ENCODE peak calls at places on chromosomes 5 and 9, in nine cellular contexts. G is GM23338, D is HepG2, A is GM23248, H is fibroblast of pulmonary artery, Z is endothelial cell of umbilical vein, I is heart right ventricle, X is A549, K is transverse colon. F is an unnamed sample.

GRCh38 chr5:65035212-65036206 is 266.8 kb downstream of the CWC27 start:
- DNase-seq in K (peak; percentile 88), A (peak; percentile 97), G (peak; percentile 95), X (peak; percentile 91), I (peak; percentile 91), Z (peak; percentile 95), D (peak; percentile 68), H (peak; percentile 96), F (peak; percentile 91)

GRCh38 chr9:134319306-134320194 is 6.7 kb upstream of the RXRA start:
- DNase-seq in Z (no peak), X (no peak), K (no peak), A (no peak), G (no peak), I (peak; percentile 10), D (no peak), H (no peak), F (no peak)

GRCh38 chr5:141735823-141736222 is 53.8 kb upstream of the ARAP3 start:
- DNase-seq in X (no peak), H (no peak), I (no peak), Z (no peak), G (no peak), A (no peak), D (no peak), K (no peak), F (no peak)

GRCh38 chr9:127825319-127826051 is 22.8 kb downstream of the FPGS start:
- DNase-seq in X (peak; percentile 50), D (peak; percentile 56), K (peak; percentile 59), G (peak; percentile 97), Z (no peak), H (no peak), I (peak; percentile 63), A (no peak), F (no peak)

GRCh38 chr9:35526087-35526801 is 36.3 kb downstream of the RUSC2 start:
- DNase-seq in D (no peak), Z (peak; percentile 24), X (no peak), H (peak; percentile 72), K (no peak), I (no peak), A (peak; percentile 63), G (no peak), F (peak; percentile 42)

GRCh38 chr9:115400801-115401200 is 282.8 kb upstream of the TNC start:
- DNase-seq in K (no peak), G (no peak), Z (no peak), H (no peak), D (no peak), I (no peak), X (no peak), A (peak; percentile 60), F (no peak)

GRCh38 chr5:100902406-100903035 is 561 bp downstream of the ST8SIA4 start:
- DNase-seq in K (no peak), A (peak; percentile 15), D (no peak), G (peak; percentile 61), H (no peak), I (no peak), Z (peak; percentile 65), X (no peak), F (peak; percentile 11)

GRCh38 chr5:105034335-105034734 is 1471.7 kb upstream of the NUDT12 start:
- DNase-seq in Z (no peak), X (no peak), I (no peak), D (no peak), H (no peak), K (no peak), G (no peak), A (no peak), F (no peak)

GRCh38 chr5:124856726-124857125 is 110.3 kb upstream of the ZNF608 start:
- DNase-seq in A (no peak), K (no peak), H (no peak), Z (no peak), G (no peak), I (no peak), D (no peak), X (no peak), F (no peak)

GRCh38 chr9:105656131-105656921 is 5.9 kb upstream of the TAL2 start:
- DNase-seq in K (peak; percentile 45), A (peak; percentile 48), G (peak; percentile 75), D (no peak), Z (no peak), H (no peak), I (peak; percentile 48), X (peak; percentile 49), F (peak; percentile 17)

GRCh38 chr5:65103674-65104035 is 334.9 kb downstream of the CWC27 start:
- DNase-seq in I (no peak), G (peak; percentile 29), Z (no peak), K (no peak), A (no peak), X (no peak), H (no peak), D (no peak), F (no peak)

GRCh38 chr5:80654054-80654390 is 430 bp upstream of the MSH3 start:
- DNase-seq in D (peak; percentile 20), Z (peak; percentile 13), K (peak; percentile 62), A (peak; percentile 15), G (peak; percentile 34), H (no peak), I (no peak), X (peak; percentile 25), F (no peak)

GRCh38 chr9:129482521-129483466 is 138.1 kb downstream of the C9orf50 start:
- DNase-seq in K (peak; percentile 85), A (peak; percentile 98), Z (peak; percentile 69), H (peak; percentile 89), D (no peak), G (peak; percentile 75), X (no peak), I (peak; percentile 84), F (peak; percentile 85)
- H3K4me3 ChIP-seq in K (peak overlapping the region; percentile 57), A (peak overlapping the region; percentile 63), Z (peak overlapping the region; percentile 40), H (peak overlapping the region; percentile 22), D (no peak overlapping the region), G (peak overlapping the region; percentile 69), X (peak overlapping the region; percentile 47), I (peak overlapping the region; percentile 57), F (peak overlapping the region; percentile 43)

GRCh38 chr9:1050125-1050895 is at the start of gene DMRT2:
- DNase-seq in I (peak; percentile 84), H (peak; percentile 70), A (peak; percentile 16), X (peak; percentile 81), Z (peak; percentile 39), D (peak; percentile 51), G (peak; percentile 98), K (peak; percentile 93), F (peak; percentile 97)
- H3K4me3 ChIP-seq in I (peak within 1 kb of the TSS; percentile 34), H (no peak within 1 kb of the TSS), A (peak within 1 kb of the TSS; percentile 66), X (peak within 1 kb of the TSS; percentile 9), Z (no peak within 1 kb of the TSS), D (no peak within 1 kb of the TSS), G (peak within 1 kb of the TSS; percentile 56), K (peak within 1 kb of the TSS; percentile 16), F (peak within 1 kb of the TSS; percentile 46)

GRCh38 chr5:173247050-173247449 is 12.0 kb upstream of the NKX2-5 start:
- DNase-seq in I (no peak), D (no peak), H (no peak), X (no peak), A (no peak), Z (no peak), G (no peak), K (no peak), F (no peak)

GRCh38 chr5:173246135-173246495 is 11.1 kb upstream of the NKX2-5 start:
- DNase-seq in I (no peak), A (no peak), X (no peak), H (no peak), D (no peak), Z (no peak), K (no peak), G (peak; percentile 32), F (no peak)

GRCh38 chr5:173247504-173247903 is 12.5 kb upstream of the NKX2-5 start:
- DNase-seq in D (no peak), G (peak; percentile 22), H (no peak), I (no peak), K (no peak), X (no peak), A (no peak), Z (no peak), F (no peak)

GRCh38 chr5:173243808-173244305 is 8.9 kb upstream of the NKX2-5 start:
- DNase-seq in D (no peak), I (peak; percentile 28), K (no peak), Z (no peak), X (peak; percentile 69), A (no peak), G (peak; percentile 58), H (no peak), F (no peak)

DNA sequence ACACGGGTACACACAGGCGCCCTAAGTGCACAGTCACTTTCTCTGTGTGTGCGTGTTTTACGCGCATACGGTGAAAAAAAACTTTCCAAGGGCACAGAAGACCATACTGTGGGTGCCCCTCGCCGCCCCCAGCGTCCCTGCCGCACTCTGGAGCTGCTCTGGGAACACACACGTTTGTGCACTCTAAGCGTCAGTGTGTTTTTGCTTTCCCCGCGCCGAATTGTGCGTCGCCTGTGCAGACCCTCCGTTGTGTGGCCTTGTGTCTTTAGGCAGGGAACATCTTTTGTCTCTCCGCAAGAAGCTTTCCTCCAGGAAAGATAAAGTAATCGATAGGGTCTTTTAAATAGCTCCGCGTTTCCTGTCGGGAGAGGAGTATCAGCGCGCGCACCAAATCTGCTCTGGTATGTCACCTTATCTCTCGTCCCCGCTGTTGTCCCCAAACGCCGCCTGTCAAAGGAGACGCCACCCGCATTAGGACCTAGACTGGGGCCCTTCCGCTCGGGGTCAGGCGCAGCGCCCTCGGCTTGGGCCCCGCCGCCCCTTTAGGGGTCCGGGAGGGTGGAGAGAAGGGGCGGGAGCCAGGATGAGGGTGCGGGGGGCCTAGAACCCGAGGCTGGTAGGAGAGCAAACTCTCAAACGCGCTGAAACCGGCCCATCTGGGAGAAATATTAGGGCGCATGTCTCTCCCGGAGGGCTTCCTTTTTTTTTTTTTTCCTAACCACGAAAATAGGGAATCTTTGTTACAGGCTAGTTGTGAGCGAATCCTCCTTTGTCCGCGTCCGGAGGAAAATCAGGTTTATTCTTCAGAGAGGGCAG is 10.5 kb upstream of the NKX2-5 start:
- DNase-seq in H (no peak), X (no peak), K (no peak), A (no peak), G (peak; percentile 71), Z (no peak), D (no peak), I (peak; percentile 45), F (no peak)
- H3K4me3 ChIP-seq in H (no peak overlapping the region), X (no peak overlapping the region), K (no peak overlapping the region), A (no peak overlapping the region), G (peak overlapping the region; percentile 50), Z (no peak overlapping the region), D (no peak overlapping the region), I (peak overlapping the region; percentile 53), F (no peak overlapping the region)

GRCh38 chr9:91908293-91908623 is 41.8 kb downstream of the ROR2 start:
- DNase-seq in H (no peak), I (no peak), G (no peak), X (no peak), K (no peak), D (no peak), A (no peak), Z (no peak), F (no peak)

GRCh38 chr9:91905237-91905650 is 44.8 kb downstream of the ROR2 start:
- DNase-seq in Z (no peak), I (no peak), H (no peak), K (no peak), X (no peak), D (no peak), G (no peak), A (no peak), F (no peak)

GRCh38 chr9:91904541-91905236 is 45.3 kb downstream of the ROR2 start:
- DNase-seq in G (no peak), A (no peak), K (no peak), D (no peak), I (no peak), Z (no peak), H (no peak), X (no peak), F (no peak)

GRCh38 chr9:91907387-91908292 is 42.4 kb downstream of the ROR2 start:
- DNase-seq in X (no peak), A (no peak), H (no peak), K (no peak), I (no peak), D (no peak), G (no peak), Z (no peak), F (no peak)

GRCh38 chr9:91905958-91906585 is 44.0 kb downstream of the ROR2 start:
- DNase-seq in H (no peak), G (no peak), A (no peak), D (no peak), K (peak; percentile 44), I (peak; percentile 40), X (peak; percentile 23), Z (no peak), F (no peak)
- H3K4me3 ChIP-seq in H (no peak overlapping the region), G (no peak overlapping the region), A (no peak overlapping the region), D (no peak overlapping the region), K (peak overlapping the region; percentile 20), I (peak overlapping the region; percentile 34), X (peak overlapping the region; percentile 39), Z (no peak overlapping the region), F (peak overlapping the region; percentile 3)